ENCODE peak calls at places on chromosomes 1 and 21, in six cellular contexts. One of them, this sample, is unnamed.
A peak's percentile ranks its signal among the peaks of the same experiment; 100 is the strongest.

GRCh38 chr1:186682721-186683120 is 2.5 kb upstream of the PTGS2 start:
- DNase-seq in K562: no peak
- DNase-seq in AG08395: peak; percentile 10
- DNase-seq in mesendoderm: no peak
- DNase-seq in dorsolateral prefrontal cortex: no peak
- DNase-seq in heart right ventricle: no peak
- DNase-seq in this sample: no peak

GRCh38 chr1:167136191-167136614 is 42.3 kb downstream of the STYXL2 start:
- DNase-seq in K562: no peak
- DNase-seq in AG08395: peak; percentile 59
- DNase-seq in mesendoderm: peak; percentile 94
- DNase-seq in dorsolateral prefrontal cortex: no peak
- DNase-seq in heart right ventricle: no peak
- DNase-seq in this sample: no peak

GRCh38 chr1:164823486-164824279 is 264.7 kb downstream of the PBX1 start:
- DNase-seq in K562: no peak
- DNase-seq in AG08395: peak; percentile 15
- DNase-seq in mesendoderm: peak; percentile 50
- DNase-seq in dorsolateral prefrontal cortex: no peak
- DNase-seq in heart right ventricle: no peak
- DNase-seq in this sample: no peak

GRCh38 chr1:200240655-200241054 is 169.2 kb downstream of the ZNF281 start:
- DNase-seq in K562: no peak
- DNase-seq in AG08395: no peak
- DNase-seq in mesendoderm: peak; percentile 51
- DNase-seq in dorsolateral prefrontal cortex: no peak
- DNase-seq in heart right ventricle: peak; percentile 25
- DNase-seq in this sample: no peak

GRCh38 chr21:46320331-46320801 is 3.3 kb downstream of the C21orf58 start:
- DNase-seq in K562: peak; percentile 97
- DNase-seq in AG08395: no peak
- DNase-seq in mesendoderm: no peak
- DNase-seq in dorsolateral prefrontal cortex: no peak
- DNase-seq in heart right ventricle: no peak
- DNase-seq in this sample: peak; percentile 99

GRCh38 chr1:10196991-10197390 is 13.4 kb upstream of the KIF1B start:
- DNase-seq in K562: no peak
- DNase-seq in AG08395: no peak
- DNase-seq in mesendoderm: no peak
- DNase-seq in dorsolateral prefrontal cortex: no peak
- DNase-seq in heart right ventricle: no peak
- DNase-seq in this sample: no peak

GRCh38 chr1:184385863-184386262 is 966 bp upstream of the C1orf21 start:
- DNase-seq in K562: no peak
- DNase-seq in AG08395: no peak
- DNase-seq in mesendoderm: no peak
- DNase-seq in dorsolateral prefrontal cortex: no peak
- DNase-seq in heart right ventricle: no peak
- DNase-seq in this sample: no peak

GRCh38 chr21:43282358-43283120 is 113.7 kb downstream of the CRYAA start:
- DNase-seq in K562: no peak
- DNase-seq in AG08395: no peak
- DNase-seq in mesendoderm: no peak
- DNase-seq in dorsolateral prefrontal cortex: no peak
- DNase-seq in heart right ventricle: no peak
- DNase-seq in this sample: no peak